ENCODE peak calls at places on chromosomes 6 and 20, in six cellular contexts. V is heart left ventricle, C is fibroblast of mammary gland, R is pancreas, B is esophagus muscularis mucosa, U is ovary. O is an unnamed sample.

GRCh38 chr20:15930324-15931305 is 642.6 kb downstream of the KIF16B start:
- DNase-seq in V (no peak), C (peak; percentile 64), R (no peak), B (peak; percentile 79), U (no peak), O (no peak)

GRCh38 chr6:151239603-151240035 is at the start of gene AKAP12:
- DNase-seq in V (peak; percentile 23), C (peak; percentile 68), R (peak; percentile 52), B (no peak), U (peak; percentile 77), O (no peak)

GRCh38 chr6:88870728-88871330 is 92.6 kb downstream of the RNGTT start:
- DNase-seq in V (peak; percentile 32), C (peak; percentile 72), R (no peak), B (no peak), U (no peak), O (no peak)

GRCh38 chr6:82275686-82276085 is 28.1 kb upstream of the IBTK start:
- DNase-seq in V (no peak), C (no peak), R (no peak), B (no peak), U (no peak), O (no peak)

GRCh38 chr6:89930789-89931188 is 36.5 kb downstream of the GJA10 start:
- DNase-seq in V (no peak), C (no peak), R (no peak), B (no peak), U (no peak), O (no peak)

GRCh38 chr20:5933802-5934436 is 16.4 kb downstream of the TRMT6 start:
- DNase-seq in V (no peak), C (peak; percentile 14), R (no peak), B (no peak), U (no peak), O (no peak)

GRCh38 chr6:3911130-3911529 is 62.0 kb downstream of the FAM50B start:
- DNase-seq in V (no peak), C (no peak), R (no peak), B (no peak), U (no peak), O (no peak)

GRCh38 chr6:163248051-163248450 is 166.5 kb upstream of the QKI start:
- DNase-seq in V (no peak), C (no peak), R (no peak), B (peak; percentile 50), U (no peak), O (no peak)

GRCh38 chr6:121222656-121223055 is 111.6 kb downstream of the TBC1D32 start:
- DNase-seq in V (no peak), C (peak; percentile 86), R (no peak), B (no peak), U (no peak), O (no peak)

GRCh38 chr6:108252055-108252454 is 8.8 kb downstream of the SNX3 start:
- DNase-seq in V (no peak), C (no peak), R (no peak), B (no peak), U (no peak), O (no peak)

GRCh38 chr6:135180458-135181332 is at the start of gene MYB:
- DNase-seq in V (peak; percentile 30), C (peak; percentile 29), R (peak; percentile 75), B (no peak), U (peak; percentile 52), O (peak; percentile 61)

GRCh38 chr20:23884771-23885162 is 5.2 kb upstream of the CST5 start:
- DNase-seq in V (no peak), C (no peak), R (no peak), B (peak; percentile 90), U (no peak), O (no peak)

GRCh38 chr6:27216874-27217273 is 30.6 kb upstream of the PRSS16 start:
- DNase-seq in V (no peak), C (no peak), R (no peak), B (no peak), U (no peak), O (no peak)

GRCh38 chr6:83592770-83593394 is 80.5 kb downstream of the PRSS35 start:
- DNase-seq in V (no peak), C (peak; percentile 28), R (no peak), B (no peak), U (no peak), O (no peak)

GRCh38 chr20:17849901-17850673 is 118.5 kb downstream of the SNX5 start:
- DNase-seq in V (peak; percentile 67), C (peak; percentile 99), R (no peak), B (no peak), U (no peak), O (no peak)

GRCh38 chr20:62496525-62497218 is 20.9 kb upstream of the GATA5 start:
- DNase-seq in V (no peak), C (no peak), R (no peak), B (no peak), U (no peak), O (peak; percentile 95)

GRCh38 chr6:125233216-125233615 is 68.6 kb downstream of the HDDC2 start:
- DNase-seq in V (no peak), C (no peak), R (no peak), B (no peak), U (no peak), O (no peak)

GRCh38 chr6:4280721-4281120 is 145.3 kb upstream of the ECI2 start:
- DNase-seq in V (no peak), C (peak; percentile 70), R (no peak), B (no peak), U (no peak), O (no peak)

GRCh38 chr6:31471711-31472110 is 26.2 kb upstream of the MICB start:
- DNase-seq in V (no peak), C (no peak), R (no peak), B (peak; percentile 81), U (no peak), O (no peak)

GRCh38 chr6:7176208-7176607 is 68.4 kb downstream of the RREB1 start:
- DNase-seq in V (no peak), C (no peak), R (no peak), B (peak; percentile 89), U (peak; percentile 53), O (no peak)

GRCh38 chr6:63844287-63844686 is 208.7 kb downstream of the PHF3 start:
- DNase-seq in V (no peak), C (peak; percentile 90), R (no peak), B (no peak), U (no peak), O (no peak)

GRCh38 chr6:136326038-136326561 is 36.5 kb upstream of the BCLAF1 start:
- DNase-seq in V (no peak), C (peak; percentile 40), R (no peak), B (no peak), U (no peak), O (no peak)

GRCh38 chr6:34154668-34155447 is 9.0 kb upstream of the GRM4 start:
- DNase-seq in V (peak; percentile 31), C (peak; percentile 23), R (no peak), B (no peak), U (peak; percentile 78), O (peak; percentile 90)

GRCh38 chr20:48339147-48339985 is 488.4 kb downstream of the PREX1 start:
- DNase-seq in V (no peak), C (peak; percentile 80), R (no peak), B (no peak), U (peak; percentile 77), O (no peak)

GRCh38 chr6:167766986-167767714 is 59.6 kb upstream of the AFDN start:
- DNase-seq in V (no peak), C (no peak), R (no peak), B (no peak), U (no peak), O (no peak)

GRCh38 chr6:105593805-105594231 is 190.9 kb upstream of the PREP start:
- DNase-seq in V (no peak), C (peak; percentile 64), R (no peak), B (no peak), U (no peak), O (no peak)

DNA sequence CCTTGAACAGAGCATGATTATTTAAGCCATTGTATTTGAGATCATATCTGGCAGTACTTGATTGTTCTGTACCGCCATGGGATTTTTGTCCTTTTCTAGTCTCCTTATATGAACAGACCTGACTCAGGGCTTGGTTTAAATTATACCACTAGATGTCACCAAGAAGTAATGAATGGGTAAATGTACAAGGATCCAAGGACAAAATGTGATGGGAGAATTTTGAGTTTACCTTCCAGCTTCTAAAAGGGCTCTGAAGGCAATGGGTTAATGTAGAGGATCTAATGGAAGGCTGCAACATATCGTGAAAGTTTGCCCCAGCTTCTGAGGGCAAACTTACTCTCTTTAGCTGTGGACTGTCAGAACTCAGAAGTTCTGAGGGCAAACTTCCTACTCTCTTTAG is 12.0 kb downstream of the RNF8 start:
- DNase-seq in V (no peak), C (peak; percentile 33), R (no peak), B (no peak), U (no peak), O (no peak)
- TF ChIP-seq CTCF in V (peak; percentile 53), C (peak; percentile 22), R (no peak), B (no peak), U (no peak), O (peak; percentile 51)

DNA sequence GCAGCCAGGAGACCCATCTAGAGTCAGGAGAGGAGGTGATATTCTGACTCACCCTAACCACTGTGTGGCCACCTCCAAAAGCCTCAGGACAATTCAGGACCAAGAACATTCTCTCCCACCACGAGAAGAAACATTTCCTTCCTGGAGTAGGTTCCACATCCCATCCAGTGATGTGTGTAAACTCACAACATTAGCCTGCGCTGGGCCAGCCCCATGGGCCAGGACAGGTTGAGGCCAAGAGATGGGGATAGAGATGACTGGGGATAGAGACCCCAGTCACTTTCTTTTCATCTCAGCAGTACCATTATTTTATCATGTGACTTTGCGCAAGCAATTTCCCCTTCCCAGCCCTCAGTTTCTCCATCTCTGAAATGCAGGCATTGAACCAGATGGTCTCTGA is 126.6 kb upstream of the PTPRT start:
- DNase-seq in V (no peak), C (no peak), R (no peak), B (no peak), U (no peak), O (no peak)
- TF ChIP-seq CTCF in V (no peak), C (no peak), R (no peak), B (no peak), U (no peak), O (no peak)

DNA sequence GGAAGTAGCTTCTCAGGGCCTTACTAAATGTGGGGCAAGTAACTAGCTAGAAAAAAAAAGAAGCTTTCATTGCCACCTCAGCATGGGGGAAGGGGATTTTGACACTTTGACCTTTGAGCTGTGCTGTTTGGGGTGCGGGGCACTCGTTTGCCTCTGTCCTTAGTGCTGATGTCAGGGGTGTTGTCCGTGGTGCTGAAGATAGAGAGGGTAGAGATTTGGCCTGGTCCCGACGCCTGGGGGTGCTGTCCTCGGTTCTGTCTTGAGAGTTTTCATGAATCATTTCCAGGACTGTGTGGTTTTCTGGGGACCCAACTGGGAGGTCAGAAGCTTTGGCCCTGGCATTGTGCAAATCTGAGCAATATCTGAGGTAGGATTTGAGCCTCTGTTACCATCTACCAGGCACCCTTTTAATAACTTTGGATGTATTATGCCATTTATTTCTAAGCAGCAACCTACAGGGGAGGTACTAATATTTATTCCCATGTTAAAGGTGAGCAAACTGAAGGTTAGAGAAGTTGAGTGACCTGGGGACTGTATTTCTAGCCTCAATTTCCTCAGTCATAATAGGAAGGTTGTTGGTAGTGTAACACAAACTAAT is 78.0 kb downstream of the DLGAP4 start:
- DNase-seq in V (no peak), C (peak; percentile 38), R (no peak), B (no peak), U (peak; percentile 42), O (no peak)
- TF ChIP-seq CTCF in V (no peak), C (peak; percentile 21), R (no peak), B (no peak), U (no peak), O (no peak)

DNA sequence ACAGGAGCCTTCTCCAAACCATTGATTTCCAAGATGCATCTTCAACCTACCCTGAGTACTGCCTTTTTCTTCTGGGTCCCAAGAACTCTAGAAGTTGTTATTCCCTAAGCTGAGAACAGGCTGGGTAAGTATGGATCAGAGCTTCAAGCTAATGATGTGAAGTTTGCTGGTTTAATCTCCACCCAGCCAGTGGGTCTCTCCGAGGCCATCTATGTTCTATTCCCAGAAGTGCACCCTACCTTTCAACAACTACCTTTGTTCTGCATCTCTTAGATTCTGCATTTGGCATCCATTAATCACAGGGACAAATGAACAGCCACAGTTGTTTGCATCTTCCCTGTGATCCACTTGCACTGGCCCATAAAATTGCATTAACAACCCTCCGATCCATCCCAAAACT is 246.2 kb downstream of the HIVEP2 start:
- DNase-seq in V (no peak), C (no peak), R (no peak), B (no peak), U (no peak), O (no peak)
- TF ChIP-seq CTCF in V (peak; percentile 9), C (peak; percentile 16), R (no peak), B (no peak), U (no peak), O (no peak)

O was measured in D721Med.